ENCODE peak calls at places on chromosomes 16 and 17, in six cellular contexts. O is H9, J is mesenchymal stem cell, S is IMR-90, X is H1, T is neuronal stem cell. M is an unnamed sample.

GRCh38 chr16:25210758-25211157 is 6.0 kb upstream of the AQP8 start:
- DNase-seq in X (no peak), O (no peak), J (peak; percentile 51), S (peak; percentile 83), T (no peak), M (no peak)

GRCh38 chr17:74528491-74529199 is 2.6 kb downstream of the CD300LB start:
- DNase-seq in J (no peak), X (no peak), O (peak; percentile 14), T (no peak), S (no peak), M (peak; percentile 48)

GRCh38 chr17:358491-359133 is 6.0 kb upstream of the RPH3AL start:
- DNase-seq in S (no peak), T (no peak), O (peak; percentile 45), J (no peak), X (no peak), M (no peak)

GRCh38 chr17:27082023-27082774 is 211.7 kb upstream of the WSB1 start:
- DNase-seq in J (no peak), O (no peak), T (no peak), X (no peak), S (no peak), M (no peak)

GRCh38 chr16:3767333-3767977 is 50.1 kb upstream of the TRAP1 start:
- DNase-seq in X (no peak), O (peak; percentile 2), S (no peak), J (no peak), T (no peak), M (no peak)

GRCh38 chr16:11783319-11784047 is 13.6 kb downstream of the ZC3H7A start:
- DNase-seq in J (no peak), O (no peak), X (no peak), S (peak; percentile 45), T (no peak), M (peak; percentile 86)

GRCh38 chr16:9115277-9115676 is 23.8 kb downstream of the HAPSTR1 start:
- DNase-seq in J (no peak), X (no peak), O (no peak), S (peak; percentile 61), T (no peak), M (peak; percentile 41)

GRCh38 chr17:64077409-64077808 is 52.5 kb downstream of the ERN1 start:
- DNase-seq in S (peak; percentile 41), O (no peak), X (no peak), T (no peak), J (no peak), M (peak; percentile 90)

GRCh38 chr16:54069601-54070239 is 216.9 kb downstream of the IRX3 start:
- DNase-seq in X (no peak), T (no peak), J (no peak), O (no peak), S (no peak), M (no peak)

GRCh38 chr16:58299757-58300349 is 5.0 kb upstream of the PRSS54 start:
- DNase-seq in O (peak; percentile 70), X (peak; percentile 69), J (no peak), S (peak; percentile 5), T (no peak), M (no peak)

GRCh38 chr17:81552244-81553017 is at the start of gene FAAP100:
- DNase-seq in O (peak; percentile 89), J (peak; percentile 82), S (peak; percentile 72), X (peak; percentile 90), T (peak; percentile 86), M (peak; percentile 88)

GRCh38 chr17:62109924-62110323 is 44.8 kb upstream of the MED13 start:
- DNase-seq in J (no peak), X (no peak), S (no peak), T (no peak), O (no peak), M (no peak)

GRCh38 chr17:34252138-34252889 is 2.8 kb upstream of the CCL2 start:
- DNase-seq in S (peak; percentile 95), O (no peak), X (no peak), T (no peak), J (peak; percentile 96), M (no peak)

GRCh38 chr16:649646-650045 is 481 bp downstream of the WDR90 start:
- DNase-seq in O (no peak), S (no peak), J (peak; percentile 34), T (no peak), X (no peak), M (no peak)

GRCh38 chr17:72587156-72587555 is 466.3 kb downstream of the SOX9 start:
- DNase-seq in S (no peak), T (no peak), X (no peak), O (no peak), J (no peak), M (peak; percentile 81)

GRCh38 chr17:70144260-70144846 is 25.0 kb upstream of the KCNJ2 start:
- DNase-seq in X (no peak), T (peak; percentile 9), J (peak; percentile 52), O (no peak), S (peak; percentile 54), M (peak; percentile 59)

GRCh38 chr16:12341966-12342365 is 365.4 kb downstream of the SNX29 start:
- DNase-seq in X (no peak), T (no peak), O (no peak), J (peak; percentile 21), S (peak; percentile 31), M (no peak)

GRCh38 chr16:56408379-56409098 is 16.8 kb downstream of the AMFR start:
- DNase-seq in J (no peak), O (no peak), S (no peak), X (no peak), T (no peak), M (no peak)

GRCh38 chr17:50431219-50431618 is 5.2 kb downstream of the ACSF2 start:
- DNase-seq in O (no peak), X (no peak), J (no peak), S (no peak), T (no peak), M (no peak)

GRCh38 chr16:83137326-83137770 is 510.6 kb downstream of the CDH13 start:
- DNase-seq in X (no peak), T (peak; percentile 24), O (no peak), J (peak; percentile 86), S (peak; percentile 83), M (no peak)

GRCh38 chr17:50161023-50161910 is 4.5 kb upstream of the SGCA start:
- DNase-seq in J (peak; percentile 88), S (peak; percentile 90), T (peak; percentile 94), O (peak; percentile 98), X (peak; percentile 99), M (peak; percentile 96)

GRCh38 chr16:86088287-86088686 is 189.3 kb downstream of the IRF8 start:
- DNase-seq in O (no peak), T (no peak), J (no peak), S (peak; percentile 25), X (no peak), M (no peak)

GRCh38 chr17:48052956-48053757 is 5.0 kb downstream of the NFE2L1 start:
- DNase-seq in S (peak; percentile 40), O (no peak), J (peak; percentile 83), T (no peak), X (no peak), M (no peak)

GRCh38 chr17:79280010-79280409 is 205.4 kb downstream of the ENGASE start:
- DNase-seq in J (no peak), T (no peak), X (no peak), S (no peak), O (no peak), M (no peak)

GRCh38 chr17:79272666-79273219 is 198.1 kb downstream of the ENGASE start:
- DNase-seq in T (no peak), O (no peak), S (peak; percentile 1), X (no peak), J (no peak), M (no peak)

GRCh38 chr17:79273660-79274059 is 199.0 kb downstream of the ENGASE start:
- DNase-seq in J (no peak), X (no peak), S (no peak), O (no peak), T (no peak), M (no peak)

GRCh38 chr17:79279320-79279719 is 204.7 kb downstream of the ENGASE start:
- DNase-seq in S (no peak), X (no peak), T (no peak), O (no peak), J (no peak), M (no peak)

DNA sequence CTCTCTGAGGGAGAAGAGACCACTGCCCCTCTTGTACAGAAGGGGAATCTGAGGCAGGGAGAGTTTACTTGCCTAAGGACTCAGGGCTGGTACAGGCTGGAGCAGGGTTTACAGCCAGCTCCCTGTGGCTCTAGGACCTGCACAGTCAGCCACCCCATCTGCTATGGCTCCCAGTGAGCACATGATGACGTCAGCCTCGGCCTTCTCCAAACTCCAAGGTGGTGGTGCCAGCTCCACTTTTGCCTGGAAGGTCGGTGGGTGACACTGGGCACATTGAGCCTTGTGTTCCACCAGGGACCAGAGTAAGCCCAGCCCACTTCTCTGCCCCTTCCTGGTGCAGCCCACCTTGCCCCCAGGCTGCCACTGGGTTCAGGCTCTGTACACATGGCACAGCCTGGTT is 202.2 kb downstream of the ENGASE start:
- DNase-seq in X (no peak), J (no peak), S (no peak), T (no peak), O (no peak), M (no peak)
- H4K91ac ChIP-seq in X (no peak overlapping the region), J (no peak overlapping the region), S (no peak overlapping the region), T (no peak overlapping the region), O (no peak overlapping the region), M (no peak overlapping the region)

DNA sequence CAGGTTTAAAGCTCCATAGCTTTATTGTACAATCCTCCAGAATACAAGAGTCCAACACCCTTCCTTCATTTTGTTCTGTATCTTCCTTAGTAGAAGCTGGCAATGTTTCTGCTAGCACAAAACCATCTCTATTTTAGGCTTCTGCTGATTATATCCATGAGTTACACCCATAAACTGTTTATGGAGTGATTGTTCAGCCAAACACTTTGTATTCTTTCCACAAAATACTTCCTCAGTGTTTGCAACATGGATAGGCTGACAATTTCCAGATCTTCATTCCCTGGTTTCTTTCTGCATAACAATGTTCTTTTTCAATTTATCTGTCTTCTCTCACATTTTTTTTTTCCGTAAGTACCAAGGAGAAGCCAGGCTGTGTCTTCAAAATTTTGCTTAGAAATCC is 839.9 kb upstream of the CDH8 start:
- DNase-seq in S (no peak), O (no peak), T (no peak), X (no peak), J (no peak), M (no peak)
- H4K91ac ChIP-seq in S (no peak overlapping the region), O (no peak overlapping the region), T (no peak overlapping the region), X (no peak overlapping the region), J (no peak overlapping the region), M (no peak overlapping the region)

DNA sequence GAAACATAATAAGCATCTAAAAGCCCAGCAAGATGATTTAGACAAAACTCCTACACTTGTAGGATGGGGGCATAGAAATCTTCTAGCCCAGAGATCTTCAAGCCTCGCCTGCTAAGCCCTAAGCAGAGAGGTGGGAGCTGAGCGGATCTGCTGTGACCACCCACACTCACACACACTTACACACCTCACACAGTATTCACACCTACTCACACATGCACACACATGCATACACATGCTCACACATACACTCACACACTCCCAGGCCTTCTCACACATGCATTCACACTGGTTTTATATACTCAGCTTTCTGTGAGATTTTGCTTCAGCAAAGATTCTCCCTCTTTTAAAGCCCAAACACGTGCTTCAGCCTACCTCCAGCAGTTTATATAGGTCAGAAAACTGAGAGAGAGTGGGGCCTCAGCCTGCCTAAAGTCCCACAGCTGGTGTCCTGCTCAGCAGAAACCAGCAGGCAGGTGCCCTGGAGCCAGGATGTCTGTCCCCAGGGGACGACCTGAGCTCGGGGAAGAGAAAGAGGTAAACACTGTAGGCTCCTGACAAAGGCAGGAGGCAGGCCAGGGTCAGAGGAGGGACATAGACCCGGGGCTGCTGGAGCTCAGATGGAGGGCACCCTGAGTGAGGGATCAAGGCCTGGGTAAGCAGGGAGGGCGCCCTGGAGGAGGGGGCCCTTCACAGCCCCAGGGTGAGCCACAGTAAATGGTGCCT is 12.0 kb upstream of the KRT19 start:
- DNase-seq in S (no peak), X (no peak), J (no peak), T (no peak), O (no peak), M (no peak)
- H4K91ac ChIP-seq in S (peak overlapping the region; percentile 58), X (peak overlapping the region; percentile 95), J (peak overlapping the region; percentile 72), T (no peak overlapping the region), O (no peak overlapping the region), M (peak overlapping the region; percentile 2)

GRCh38 chr17:17748604-17749003 is 67.3 kb downstream of the RAI1 start:
- DNase-seq in T (no peak), X (no peak), S (no peak), J (no peak), O (no peak), M (no peak)
- H4K91ac ChIP-seq in T (no peak overlapping the region), X (peak overlapping the region; percentile 5), S (no peak overlapping the region), J (no peak overlapping the region), O (no peak overlapping the region), M (no peak overlapping the region)